ENCODE peak calls at places on chromosomes 12 and 14, in seven cellular contexts. A is left ventricle myocardium inferior, U is tibial nerve, W is BJ, L is sigmoid colon, Z is stomach, F is brain microvascular endothelial cell. I is an unnamed sample.

GRCh38 chr14:69636051-69636639 is 24.7 kb downstream of the SUSD6 start:
- DNase-seq in A (no peak), U (no peak), W (no peak), L (no peak), Z (no peak), F (no peak), I (no peak)

GRCh38 chr12:21987786-21988185 is 46.6 kb upstream of the ABCC9 start:
- DNase-seq in A (no peak), U (no peak), W (no peak), L (no peak), Z (no peak), F (peak), I (no peak)

GRCh38 chr12:110004598-110004997 is 5.4 kb downstream of the ANKRD13A start:
- DNase-seq in A (no peak), U (no peak), W (no peak), L (no peak), Z (no peak), F (no peak), I (no peak)

GRCh38 chr12:118188690-118189371 is 52.9 kb downstream of the PEBP1 start:
- DNase-seq in A (peak), U (peak), W (no peak), L (peak), Z (no peak), F (peak), I (no peak)

GRCh38 chr14:105477659-105478623 is 3.3 kb downstream of the CRIP2 start:
- DNase-seq in A (peak), U (no peak), W (no peak), L (no peak), Z (no peak), F (no peak), I (no peak)

GRCh38 chr12:67716817-67717216 is 68.3 kb downstream of the DYRK2 start:
- DNase-seq in A (no peak), U (no peak), W (peak), L (no peak), Z (no peak), F (no peak), I (peak)

GRCh38 chr14:64038857-64039542 is 186.2 kb downstream of the SYNE2 start:
- DNase-seq in A (no peak), U (no peak), W (no peak), L (no peak), Z (no peak), F (no peak), I (no peak)

GRCh38 chr12:109946505-109946904 is 46.4 kb downstream of the TCHP start:
- DNase-seq in A (no peak), U (no peak), W (no peak), L (no peak), Z (no peak), F (peak), I (no peak)

GRCh38 chr12:105590571-105590970 is 260.1 kb downstream of the C12orf75 start:
- DNase-seq in A (no peak), U (no peak), W (no peak), L (no peak), Z (no peak), F (no peak), I (peak)

GRCh38 chr12:1448321-1448720 is 146.1 kb downstream of the FBXL14 start:
- DNase-seq in A (no peak), U (no peak), W (no peak), L (no peak), Z (no peak), F (no peak), I (no peak)

GRCh38 chr14:72439707-72440106 is 454.2 kb downstream of the DPF3 start:
- DNase-seq in A (no peak), U (no peak), W (no peak), L (no peak), Z (no peak), F (no peak), I (no peak)

GRCh38 chr14:39339003-39339402 is 93.2 kb downstream of the FBXO33 start:
- DNase-seq in A (no peak), U (no peak), W (no peak), L (no peak), Z (peak), F (no peak), I (no peak)

GRCh38 chr12:51977320-51977753 is 25.8 kb downstream of the ACVR1B start:
- DNase-seq in A (no peak), U (no peak), W (no peak), L (no peak), Z (no peak), F (no peak), I (no peak)

GRCh38 chr12:78584695-78585094 is 279.9 kb upstream of the SYT1 start:
- DNase-seq in A (no peak), U (no peak), W (no peak), L (no peak), Z (no peak), F (no peak), I (peak)

GRCh38 chr12:13234045-13234641 is 37.6 kb downstream of the EMP1 start:
- DNase-seq in A (no peak), U (peak), W (no peak), L (no peak), Z (peak), F (peak), I (peak)

GRCh38 chr12:48361664-48362339 is 11.1 kb upstream of the ZNF641 start:
- DNase-seq in A (no peak), U (no peak), W (no peak), L (no peak), Z (no peak), F (no peak), I (no peak)

GRCh38 chr14:36241183-36241582 is 64.7 kb upstream of the PTCSC3 start:
- DNase-seq in A (no peak), U (no peak), W (no peak), L (no peak), Z (no peak), F (no peak), I (peak)
- TF ChIP-seq CTCF in A (no peak), U (no peak), W (peak), L (no peak), Z (no peak), F (no peak), I (peak)

GRCh38 chr12:64670856-64671639 is 60.8 kb downstream of the RASSF3 start:
- DNase-seq in A (no peak), U (no peak), W (no peak), L (peak), Z (peak), F (peak), I (peak)

GRCh38 chr12:64671682-64672081 is 61.4 kb downstream of the RASSF3 start:
- DNase-seq in A (no peak), U (no peak), W (no peak), L (no peak), Z (no peak), F (no peak), I (no peak)

GRCh38 chr12:64670039-64670438 is 59.7 kb downstream of the RASSF3 start:
- DNase-seq in A (no peak), U (no peak), W (no peak), L (no peak), Z (no peak), F (no peak), I (no peak)

GRCh38 chr12:64666054-64666914 is 56.0 kb downstream of the RASSF3 start:
- DNase-seq in A (no peak), U (no peak), W (no peak), L (no peak), Z (no peak), F (no peak), I (no peak)

GRCh38 chr12:64669270-64669842 is 59.1 kb downstream of the RASSF3 start:
- DNase-seq in A (peak), U (no peak), W (no peak), L (peak), Z (peak), F (no peak), I (no peak)
- H3K4me3 ChIP-seq in A (peak), U (no peak), W (no peak), L (peak), Z (no peak), F (no peak), I (no peak)

GRCh38 chr12:59036341-59036740 is 116.0 kb upstream of the LRIG3 start:
- DNase-seq in A (no peak), U (no peak), W (no peak), L (no peak), Z (no peak), F (no peak), I (no peak)
- TF ChIP-seq CTCF in A (no peak), U (no peak), W (no peak), L (no peak), Z (no peak), F (no peak), I (no peak)

DNA sequence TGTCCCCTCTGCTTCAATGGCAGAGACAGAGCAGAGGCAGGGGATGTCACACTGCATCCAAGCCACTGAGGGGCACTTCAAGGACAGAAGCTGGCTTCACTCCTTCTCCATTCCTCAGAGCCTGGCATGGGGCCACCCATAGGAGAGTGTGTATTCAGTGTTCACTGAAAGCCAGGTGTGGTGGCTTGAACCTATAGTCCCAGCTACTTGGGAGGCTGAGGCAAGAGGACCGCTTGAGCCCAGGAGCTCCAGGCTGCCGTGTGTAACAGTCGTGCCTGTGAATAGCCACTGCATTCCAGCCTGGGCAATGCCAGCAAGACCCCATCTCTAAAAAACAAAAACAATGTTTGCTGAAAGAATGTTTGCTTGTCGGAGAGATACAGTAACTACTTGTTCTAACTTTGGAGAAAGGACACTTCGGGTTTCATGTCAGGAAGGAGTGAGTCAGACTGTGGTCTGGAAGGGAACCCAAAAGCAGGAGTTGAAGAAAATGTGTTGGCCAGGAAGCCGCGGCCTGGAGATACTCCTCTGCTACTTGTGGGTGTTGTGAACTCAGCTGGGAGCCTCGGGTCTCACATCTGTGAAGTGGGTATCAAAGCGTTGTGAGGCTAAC is 43.4 kb downstream of the ELK3 start:
- DNase-seq in A (peak), U (peak), W (peak), L (peak), Z (peak), F (peak), I (peak)
- H3K4me3 ChIP-seq in A (no peak), U (no peak), W (no peak), L (no peak), Z (no peak), F (no peak), I (no peak)

DNA sequence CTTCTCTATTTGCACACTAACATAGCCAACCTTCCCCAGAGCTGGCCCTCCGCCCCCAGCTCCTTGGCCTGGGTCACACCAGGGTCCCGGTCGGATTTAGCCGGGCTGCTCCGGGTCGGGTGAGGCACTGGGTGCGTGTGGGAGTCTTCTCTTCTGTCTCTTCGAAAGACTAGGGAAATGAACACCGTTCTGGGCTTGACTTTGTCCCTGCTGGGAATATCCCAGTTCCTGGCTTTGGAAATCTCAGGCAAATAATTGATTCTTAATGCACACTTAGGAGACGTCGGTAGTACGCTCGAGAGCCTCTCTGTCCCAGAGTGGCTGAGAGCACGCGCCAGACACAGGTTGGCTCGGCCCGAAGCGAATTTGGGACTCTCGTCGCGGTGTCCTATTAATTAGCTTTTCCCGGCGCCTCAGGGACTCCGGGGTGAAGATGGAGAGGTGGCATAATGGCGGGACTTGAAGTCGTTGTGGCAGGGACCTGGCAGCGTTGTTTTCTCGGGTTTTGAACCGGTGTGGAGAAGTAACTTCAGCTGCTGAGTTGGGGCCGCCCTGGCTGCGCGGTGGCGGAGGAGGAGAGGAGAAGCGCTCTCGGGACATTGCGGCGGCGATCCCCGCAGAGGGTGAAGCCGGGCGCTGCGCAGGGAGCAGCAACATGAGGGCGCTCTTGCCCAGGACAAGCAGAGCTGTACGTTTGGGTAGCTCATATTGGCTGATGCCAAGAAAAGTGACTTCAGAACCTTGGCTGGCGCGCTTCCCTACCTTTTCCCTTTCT is 7.5 kb downstream of the FOXG1 start:
- DNase-seq in A (no peak), U (no peak), W (no peak), L (no peak), Z (no peak), F (no peak), I (peak)
- TF ChIP-seq CTCF in A (no peak), U (no peak), W (peak), L (no peak), Z (no peak), F (peak), I (peak)

DNA sequence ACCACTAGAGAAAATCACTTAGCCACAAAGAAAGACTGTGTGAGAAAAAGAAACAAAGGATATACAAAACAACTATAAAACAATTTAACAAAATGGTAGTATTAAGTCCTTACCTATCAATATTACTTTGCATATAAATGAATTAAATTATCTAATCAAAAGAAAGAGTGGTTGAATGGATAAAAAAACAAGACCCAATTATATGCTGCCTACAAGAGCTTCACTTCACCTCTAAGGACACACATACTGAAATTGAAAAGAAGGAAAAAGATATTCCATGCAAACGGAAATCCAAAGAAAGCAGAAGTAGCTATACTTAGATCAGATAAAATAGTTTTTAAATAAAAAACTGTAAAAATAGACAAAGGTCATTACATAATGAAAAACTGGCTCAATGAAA is 134.9 kb upstream of the CCDC196 start:
- DNase-seq in A (no peak), U (no peak), W (no peak), L (no peak), Z (no peak), F (no peak), I (no peak)
- H3K4me3 ChIP-seq in A (no peak), U (no peak), W (no peak), L (no peak), Z (no peak), F (no peak), I (no peak)

DNA sequence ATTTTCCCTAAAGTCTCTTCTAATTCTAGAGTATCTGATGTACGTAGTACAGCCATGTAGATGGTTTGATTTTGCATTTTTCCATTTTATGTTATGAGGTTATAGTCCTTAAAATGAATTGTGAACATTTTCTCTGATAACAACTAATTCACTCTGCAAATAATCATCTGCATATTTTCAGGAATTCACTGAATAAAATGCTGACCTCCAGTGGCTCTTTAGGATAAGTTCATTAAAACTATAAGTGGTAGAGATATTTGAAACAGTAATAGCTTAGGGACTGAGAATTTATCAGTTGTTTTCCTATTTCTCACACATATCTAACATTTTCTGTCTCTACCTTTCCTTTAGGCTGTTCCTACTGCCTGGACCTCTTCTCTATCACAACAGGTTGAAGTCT is 4.4 kb downstream of the MSRB3 start:
- DNase-seq in A (no peak), U (no peak), W (no peak), L (no peak), Z (no peak), F (no peak), I (no peak)
- TF ChIP-seq CTCF in A (no peak), U (no peak), W (peak), L (no peak), Z (no peak), F (no peak), I (no peak)

DNA sequence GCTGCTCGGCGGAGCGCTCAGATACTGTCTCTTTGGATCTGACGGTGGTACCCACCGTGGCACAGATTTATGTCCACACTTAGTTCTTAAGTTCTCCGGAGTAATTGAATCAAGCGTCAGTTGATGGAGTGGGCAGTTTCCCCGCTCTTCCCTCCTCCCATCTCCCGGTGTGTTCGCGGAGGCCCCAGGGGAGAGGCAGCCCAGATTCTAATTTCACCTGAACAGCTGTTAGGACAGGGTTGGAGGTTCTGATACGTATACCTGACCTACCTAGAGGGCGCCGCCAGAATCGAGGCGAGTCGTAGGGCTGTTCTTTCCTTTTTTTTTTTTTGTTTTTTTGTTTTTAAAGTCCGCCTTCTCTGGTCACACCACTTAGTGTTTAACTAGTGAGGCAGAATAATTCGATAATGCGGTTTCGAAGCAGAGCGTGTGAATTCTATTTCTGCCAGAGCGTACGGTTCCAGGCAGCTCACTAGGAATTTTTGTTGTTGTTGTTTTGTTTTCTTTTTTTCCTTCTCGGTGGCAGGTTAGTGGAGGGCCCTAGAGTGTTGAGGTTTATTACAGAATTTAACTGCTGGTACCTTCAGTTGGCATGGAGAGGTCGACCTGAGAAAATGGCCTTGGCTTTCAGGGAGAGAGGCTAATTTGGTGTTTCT is 22.3 kb upstream of the GNS start:
- DNase-seq in A (no peak), U (no peak), W (no peak), L (no peak), Z (peak), F (no peak), I (no peak)
- H3K4me3 ChIP-seq in A (peak), U (peak), W (no peak), L (peak), Z (peak), F (no peak), I (peak)

GRCh38 chr12:120367252-120367923 is 1.6 kb downstream of the MSI1 start:
- DNase-seq in A (no peak), U (no peak), W (no peak), L (no peak), Z (no peak), F (no peak), I (no peak)
- TF ChIP-seq CTCF in A (no peak), U (peak), W (peak), L (no peak), Z (no peak), F (peak), I (peak)

GRCh38 chr14:65243766-65244442 is 141.6 kb upstream of the MAX start:
- DNase-seq in A (no peak), U (no peak), W (no peak), L (no peak), Z (no peak), F (no peak), I (no peak)
- H3K4me3 ChIP-seq in A (no peak), U (no peak), W (no peak), L (no peak), Z (no peak), F (no peak), I (no peak)

I was measured in epithelial cell of esophagus.